ENCODE peak calls at places on chromosomes 13 and 19, in eight cellular contexts. V is Calu3; L is stimulated activated CD8-positive, alpha-beta memory T cell treated with anti-CD3 and anti-CD28 coated beads, Interleukin-2, amount 100 ng/mL, for 48 hours; D is GDM1; Z is PC-9; P is stomach; Y is aorta; N is CD8-positive, alpha-beta memory T cell. S is an unnamed sample.

GRCh38 chr19:46134527-46134926 is 10.0 kb upstream of the IGFL3 start:
- DNase-seq in D (no peak), L (no peak), N (no peak), Y (no peak), Z (no peak), V (no peak), P (no peak), S (no peak)

GRCh38 chr13:22161871-22162270 is 491.0 kb downstream of the FGF9 start:
- DNase-seq in P (no peak), V (no peak), Y (no peak), L (no peak), D (no peak), N (no peak), Z (no peak), S (no peak)

GRCh38 chr19:4710281-4710600 is 13.4 kb downstream of the DPP9 start:
- DNase-seq in N (no peak), D (no peak), L (no peak), V (no peak), Y (no peak), Z (no peak), P (no peak), S (no peak)

GRCh38 chr19:11227201-11227886 is 12.1 kb upstream of the ANGPTL8 start:
- DNase-seq in D (no peak), P (no peak), L (peak; percentile 21), Y (no peak), N (no peak), V (peak; percentile 19), Z (peak; percentile 40), S (peak; percentile 90)

GRCh38 chr19:17332360-17332676 is 2.3 kb downstream of the ANO8 start:
- DNase-seq in N (no peak), V (no peak), D (no peak), L (no peak), Z (no peak), P (no peak), Y (no peak), S (no peak)

GRCh38 chr19:48284891-48285290 is 15.0 kb downstream of the ZNF114 start:
- DNase-seq in Z (no peak), L (no peak), Y (no peak), P (no peak), N (no peak), D (no peak), V (no peak), S (no peak)

GRCh38 chr13:20369886-20370361 is 137.8 kb upstream of the GJB6 start:
- DNase-seq in L (no peak), D (no peak), V (no peak), Y (no peak), P (no peak), Z (peak; percentile 38), N (no peak), S (no peak)

GRCh38 chr19:50384685-50385535 is 763 bp downstream of the POLD1 start:
- DNase-seq in L (no peak), N (no peak), V (no peak), D (no peak), P (no peak), Z (peak; percentile 40), Y (no peak), S (peak; percentile 27)

GRCh38 chr19:3570619-3571018 is 2.1 kb upstream of the HMG20B start:
- DNase-seq in Y (no peak), L (no peak), N (no peak), V (no peak), P (no peak), Z (no peak), D (no peak), S (no peak)

GRCh38 chr13:101875717-101876393 is 423.4 kb downstream of the ITGBL1 start:
- DNase-seq in L (no peak), D (no peak), N (no peak), Z (peak; percentile 95), V (peak; percentile 53), Y (no peak), P (no peak), S (no peak)

GRCh38 chr19:19403373-19403901 is 2.0 kb upstream of the GATAD2A start:
- DNase-seq in P (no peak), Y (no peak), Z (peak; percentile 91), N (no peak), D (no peak), L (no peak), V (peak; percentile 39), S (no peak)

GRCh38 chr13:42466123-42466522 is 107.8 kb upstream of the TNFSF11 start:
- DNase-seq in N (no peak), P (no peak), D (no peak), L (no peak), Y (no peak), V (no peak), Z (no peak), S (no peak)

GRCh38 chr19:5696196-5697021 is 6.3 kb downstream of the RPL36 start:
- DNase-seq in P (no peak), N (no peak), D (no peak), V (no peak), Y (no peak), L (no peak), Z (no peak), S (no peak)

GRCh38 chr19:58305932-58306323 is 751 bp downstream of the ERVK3-1 start:
- DNase-seq in D (no peak), N (no peak), P (no peak), V (peak; percentile 30), L (no peak), Z (no peak), Y (no peak), S (no peak)

GRCh38 chr19:46216612-46217011 is 12.9 kb upstream of the IGFL1 start:
- DNase-seq in L (no peak), V (no peak), D (no peak), N (peak; percentile 11), Y (no peak), P (no peak), Z (no peak), S (no peak)

GRCh38 chr13:95784161-95784880 is 107.4 kb downstream of the DNAJC3 start:
- DNase-seq in L (no peak), Y (no peak), D (no peak), Z (no peak), P (no peak), V (no peak), N (no peak), S (peak; percentile 30)

GRCh38 chr19:17348700-17349099 is 11.3 kb downstream of the GTPBP3 start:
- DNase-seq in V (peak; percentile 41), P (no peak), N (no peak), Y (peak; percentile 92), L (no peak), D (no peak), Z (peak; percentile 61), S (peak; percentile 83)

GRCh38 chr13:106599875-106600797 is 32.2 kb upstream of the ARGLU1 start:
- DNase-seq in V (no peak), P (no peak), L (no peak), D (no peak), Z (no peak), Y (no peak), N (no peak), S (no peak)

GRCh38 chr13:112740502-112741131 is 50.8 kb downstream of the ATP11A start:
- DNase-seq in N (no peak), D (no peak), Z (no peak), Y (no peak), L (no peak), P (peak; percentile 45), V (no peak), S (peak; percentile 74)

GRCh38 chr19:57813919-57814504 is 701 bp downstream of the ZNF552 start:
- DNase-seq in N (no peak), L (no peak), Y (no peak), D (no peak), V (no peak), P (no peak), Z (peak; percentile 77), S (peak; percentile 80)

GRCh38 chr13:25247345-25247744 is 39.9 kb downstream of the MTMR6 start:
- DNase-seq in N (no peak), P (no peak), D (no peak), L (no peak), Y (no peak), Z (no peak), V (no peak), S (no peak)

GRCh38 chr19:29967623-29968022 is 25.6 kb downstream of the URI1 start:
- DNase-seq in D (no peak), N (no peak), V (no peak), L (no peak), Y (no peak), P (no peak), Z (no peak), S (no peak)

GRCh38 chr13:110158201-110158600 is 148.8 kb downstream of the COL4A1 start:
- DNase-seq in L (no peak), Z (no peak), P (no peak), N (no peak), Y (no peak), D (no peak), V (no peak), S (no peak)

GRCh38 chr19:16048583-16048982 is 27.7 kb upstream of the TPM4 start:
- DNase-seq in D (no peak), N (no peak), Y (no peak), V (no peak), P (no peak), Z (peak; percentile 69), L (no peak), S (no peak)

GRCh38 chr13:40626566-40626965 is 39.9 kb downstream of the FOXO1 start:
- DNase-seq in V (no peak), L (no peak), Z (no peak), Y (no peak), N (no peak), D (no peak), P (no peak), S (no peak)

GRCh38 chr13:46684287-46685001 is 112.5 kb downstream of the ESD start:
- DNase-seq in L (no peak), N (no peak), P (no peak), Z (no peak), D (no peak), Y (no peak), V (no peak), S (peak; percentile 81)

S was measured in ELF-1.